ENCODE peak calls at places on chromosomes 6 and 20, in four cellular contexts. Z is K562, P is esophagus muscularis mucosa, F is GM12892. C is an unnamed sample.

GRCh38 chr6:116030745-116031144 is 29.9 kb downstream of the FRK start:
- DNase-seq in F (no peak), P (no peak), Z (no peak), C (no peak)

GRCh38 chr6:40563111-40563510 is 24.1 kb downstream of the LRFN2 start:
- DNase-seq in Z (no peak), F (no peak), P (no peak), C (no peak)

GRCh38 chr6:46715106-46715505 is 20.1 kb downstream of the PLA2G7 start:
- DNase-seq in F (no peak), Z (no peak), P (no peak), C (no peak)

GRCh38 chr6:107803957-107804356 is 20.2 kb downstream of the SCML4 start:
- DNase-seq in P (no peak), Z (no peak), F (no peak), C (no peak)

GRCh38 chr20:10469599-10469998 is 34.5 kb downstream of the SLX4IP start:
- DNase-seq in F (no peak), P (no peak), Z (peak; percentile 38), C (peak; percentile 60)

GRCh38 chr6:13304580-13305255 is 23.6 kb downstream of the TBC1D7 start:
- DNase-seq in Z (no peak), F (no peak), P (peak; percentile 42), C (no peak)

GRCh38 chr6:70289299-70289698 is 13.6 kb downstream of the COL9A1 start:
- DNase-seq in Z (no peak), P (no peak), F (no peak), C (no peak)

GRCh38 chr6:84752118-84752850 is 12.1 kb downstream of the TBX18 start:
- DNase-seq in Z (no peak), P (no peak), F (no peak), C (no peak)

GRCh38 chr20:5741089-5741488 is 9.1 kb upstream of the SHLD1 start:
- DNase-seq in F (no peak), P (no peak), Z (peak; percentile 69), C (no peak)

GRCh38 chr6:41446907-41447545 is 99.2 kb upstream of the FOXP4 start:
- DNase-seq in F (no peak), Z (no peak), P (no peak), C (no peak)

GRCh38 chr20:63359937-63360849 is 956 bp downstream of the CHRNA4 start:
- DNase-seq in F (no peak), Z (no peak), P (no peak), C (no peak)

GRCh38 chr6:98904096-98904495 is 43.6 kb downstream of the FBXL4 start:
- DNase-seq in P (no peak), F (no peak), Z (no peak), C (no peak)

GRCh38 chr6:20118877-20119276 is 93.4 kb downstream of the MBOAT1 start:
- DNase-seq in P (no peak), Z (no peak), F (no peak), C (no peak)

GRCh38 chr6:104702126-104702841 is 157.4 kb downstream of the HACE1 start:
- DNase-seq in P (no peak), Z (no peak), F (no peak), C (no peak)

GRCh38 chr20:59585714-59586404 is 18.5 kb upstream of the PHACTR3 start:
- DNase-seq in P (no peak), F (no peak), Z (no peak), C (no peak)

GRCh38 chr20:63913768-63914167 is 18.8 kb downstream of the DNAJC5 start:
- DNase-seq in P (no peak), Z (no peak), F (no peak), C (no peak)

GRCh38 chr20:44110816-44111568 is 76.0 kb downstream of the JPH2 start:
- DNase-seq in Z (no peak), P (no peak), F (no peak), C (no peak)

GRCh38 chr20:23367770-23368169 is 5.8 kb downstream of the GZF1 start:
- DNase-seq in F (no peak), Z (no peak), P (no peak), C (no peak)

GRCh38 chr6:99334526-99335127 is 14.8 kb downstream of the FAXC start:
- DNase-seq in P (no peak), F (no peak), Z (peak; percentile 51), C (no peak)

GRCh38 chr6:115415378-115415777 is 645.3 kb downstream of the FRK start:
- DNase-seq in P (no peak), F (no peak), Z (no peak), C (no peak)

GRCh38 chr6:71933881-71934280 is 47.5 kb downstream of the RIMS1 start:
- DNase-seq in Z (no peak), F (no peak), P (no peak), C (no peak)

GRCh38 chr6:166958926-166959861 is 2.8 kb upstream of the RNASET2 start:
- DNase-seq in P (no peak), Z (peak; percentile 45), F (no peak), C (peak; percentile 54)

GRCh38 chr6:7058250-7058923 is 49.4 kb upstream of the RREB1 start:
- DNase-seq in P (no peak), F (no peak), Z (peak; percentile 84), C (peak; percentile 78)

GRCh38 chr20:25464501-25465204 is 57.2 kb downstream of the GINS1 start:
- DNase-seq in Z (no peak), F (no peak), P (no peak), C (no peak)

GRCh38 chr20:48717095-48717958 is 110.5 kb downstream of the PREX1 start:
- DNase-seq in Z (no peak), P (no peak), F (no peak), C (no peak)

GRCh38 chr6:117829594-117830319 is 77.3 kb upstream of the SLC35F1 start:
- DNase-seq in Z (peak; percentile 19), F (no peak), P (no peak), C (no peak)

GRCh38 chr6:159108438-159108985 is 60.7 kb upstream of the FNDC1 start:
- DNase-seq in F (no peak), Z (no peak), P (no peak), C (no peak)

GRCh38 chr6:6612308-6612707 is 23.8 kb downstream of the LY86 start:
- DNase-seq in F (no peak), P (no peak), Z (peak; percentile 30), C (no peak)

GRCh38 chr20:56628873-56629463 is at the start of gene TFAP2C:
- DNase-seq in Z (peak; percentile 90), P (no peak), F (no peak), C (peak; percentile 81)

GRCh38 chr6:105014954-105015353 is 58.0 kb downstream of the LIN28B start:
- DNase-seq in Z (no peak), P (no peak), F (no peak), C (no peak)

GRCh38 chr20:1636621-1637020 is 16.8 kb upstream of the SIRPB1 start:
- DNase-seq in F (no peak), P (peak; percentile 86), Z (no peak), C (no peak)

GRCh38 chr20:63696311-63696627 is 183 bp upstream of the TNFRSF6B start:
- DNase-seq in F (no peak), Z (peak; percentile 33), P (no peak), C (peak; percentile 60)

GRCh38 chr20:53579266-53579580 is 14.4 kb downstream of the ZNF217 start:
- DNase-seq in P (no peak), Z (no peak), F (no peak), C (no peak)

GRCh38 chr20:53576586-53577318 is 16.9 kb downstream of the ZNF217 start:
- DNase-seq in Z (no peak), F (no peak), P (no peak), C (no peak)

GRCh38 chr20:53579581-53580375 is 13.9 kb downstream of the ZNF217 start:
- DNase-seq in F (no peak), Z (peak; percentile 22), P (no peak), C (peak; percentile 38)

GRCh38 chr20:53580376-53581111 is 13.1 kb downstream of the ZNF217 start:
- DNase-seq in Z (no peak), P (no peak), F (no peak), C (no peak)

DNA sequence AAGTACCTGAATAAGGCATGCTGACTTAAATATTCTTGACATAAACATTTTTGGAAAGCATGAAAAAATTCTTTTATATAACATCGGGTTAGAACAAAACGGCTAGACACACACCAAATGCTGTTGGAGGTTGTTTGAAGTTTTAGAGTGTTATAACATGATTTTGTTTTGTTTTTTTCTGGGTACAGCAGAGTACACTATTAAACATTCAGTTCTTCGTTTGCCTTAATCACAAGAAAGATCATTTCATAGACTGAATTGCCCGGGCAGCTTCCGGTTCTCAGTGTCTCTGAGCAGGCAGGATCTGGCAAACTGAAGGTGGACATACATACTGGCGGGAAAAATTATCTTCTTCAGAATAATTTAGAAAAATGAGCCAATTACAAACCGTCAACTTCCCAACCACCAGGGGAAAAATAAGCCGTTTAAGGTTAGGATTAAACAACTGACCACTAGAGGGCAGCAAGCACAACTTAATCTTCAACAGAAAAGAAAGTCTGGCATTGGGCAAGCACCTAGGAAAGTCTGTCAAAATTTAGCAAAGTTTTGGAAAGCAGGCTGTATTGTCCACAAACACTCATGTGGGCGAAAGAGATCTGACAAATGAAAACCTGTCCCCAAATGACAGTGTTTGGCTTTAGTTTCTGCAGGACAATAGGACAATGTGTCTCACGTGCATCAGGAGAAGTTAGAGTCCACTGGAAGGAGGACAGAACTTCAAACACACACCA is 15.0 kb downstream of the ZNF217 start:
- DNase-seq in F (peak; percentile 46), P (no peak), Z (peak; percentile 79), C (peak; percentile 51)
- TF ChIP-seq POLR2A in F (no peak), P (no peak), Z (no peak), C (no peak)

DNA sequence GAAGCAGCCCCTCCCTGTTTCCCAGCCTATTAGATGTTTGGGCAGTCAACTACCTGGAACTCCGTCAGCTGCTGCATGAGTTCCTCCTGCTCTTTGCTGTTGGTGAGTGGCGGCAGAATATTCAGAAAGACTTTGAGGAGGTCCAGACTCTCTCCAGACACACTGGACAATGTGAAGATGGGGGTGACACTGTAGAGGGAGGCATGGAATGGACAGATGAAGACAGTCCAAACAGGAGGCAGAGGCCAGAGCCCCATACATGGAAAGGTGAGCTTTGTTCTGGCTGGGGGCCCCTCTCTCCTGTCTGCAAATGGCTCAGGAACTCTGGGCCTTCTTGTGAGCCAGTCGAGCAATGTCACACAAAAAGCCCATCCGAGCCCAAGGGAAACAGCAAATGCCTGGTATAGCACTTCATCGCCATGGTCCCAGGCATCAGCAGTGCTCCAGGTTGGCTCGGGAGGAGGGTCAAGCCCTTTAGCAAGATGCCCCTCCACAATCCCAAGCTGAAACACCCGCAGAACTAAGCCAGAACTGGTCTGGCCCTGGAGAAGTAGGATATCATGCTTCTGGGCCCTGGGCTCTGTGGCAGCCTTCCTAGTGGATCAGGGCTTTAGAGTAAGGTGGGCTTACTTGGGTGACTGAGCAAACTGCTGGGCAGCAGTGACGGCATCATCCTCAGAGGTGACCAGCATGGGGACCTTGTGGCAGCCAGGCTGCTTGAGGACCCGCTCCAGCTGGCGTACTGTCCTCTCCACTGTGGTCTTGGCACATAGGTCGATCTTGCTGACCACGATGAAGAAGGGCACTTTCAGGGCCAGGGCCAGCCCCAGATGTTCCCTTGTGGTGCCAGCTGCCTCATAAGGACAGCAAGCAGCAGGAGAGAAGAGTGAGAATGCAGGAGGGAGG is 4.9 kb downstream of the GTPBP2 start:
- DNase-seq in F (no peak), P (no peak), Z (no peak), C (no peak)
- TF ChIP-seq POLR2AphosphoS5 in F (peak; percentile 14), P (no peak), Z (peak; percentile 24), C (no peak)

GRCh38 chr6:44312901-44313788 is at the start of gene AARS2:
- DNase-seq in P (peak; percentile 95), Z (peak; percentile 92), F (peak; percentile 85), C (peak; percentile 92)
- TF ChIP-seq POLR2A in P (peak; percentile 28), Z (peak; percentile 96), F (peak; percentile 99), C (peak; percentile 83)

DNA sequence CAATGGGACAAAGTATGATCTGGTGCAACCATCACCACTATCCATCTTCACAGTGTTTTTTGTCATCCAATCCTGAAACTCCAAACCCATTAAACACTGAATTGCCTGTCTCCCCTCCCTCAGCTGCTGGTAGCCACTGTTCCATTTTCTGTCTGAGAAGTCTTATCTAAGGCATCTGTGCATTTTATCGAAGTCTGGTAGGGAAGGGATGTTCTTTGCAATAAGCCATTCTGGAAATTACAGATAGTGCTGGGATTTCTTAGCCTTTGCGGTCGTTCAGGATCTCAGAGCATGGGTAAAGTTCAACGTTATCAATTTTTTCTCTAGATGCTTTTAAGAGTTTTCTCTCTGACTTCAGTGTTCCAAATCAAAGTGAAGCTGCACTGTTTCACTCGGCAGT is 24.1 kb downstream of the KIF25 start:
- DNase-seq in P (peak; percentile 21), F (no peak), Z (no peak), C (no peak)
- TF ChIP-seq POLR2AphosphoS5 in P (no peak), F (no peak), Z (no peak), C (no peak)